ENCODE peak calls at places on chromosome 11, in four cellular contexts. R is activated T-cell treated with anti-CD3 and anti-CD28 coated beads, Interleukin-2, amount 50 U/mL, for 4 hours; B is transverse colon; P is osteocyte. O is an unnamed sample.

GRCh38 chr11:119169272-119169719 is 771 bp downstream of the NLRX1 start:
- DNase-seq in B (no peak), P (no peak), R (no peak), O (no peak)

GRCh38 chr11:12693485-12694181 is 19.4 kb downstream of the TEAD1 start:
- DNase-seq in B (peak; percentile 54), R (no peak), P (no peak), O (peak; percentile 99)

GRCh38 chr11:58675344-58676155 is 53.1 kb downstream of the CNTF start:
- DNase-seq in P (peak; percentile 88), B (peak; percentile 82), R (peak; percentile 76), O (peak; percentile 30)

GRCh38 chr11:13928566-13929251 is 33.8 kb upstream of the SPON1 start:
- DNase-seq in P (no peak), B (no peak), R (no peak), O (peak; percentile 70)

GRCh38 chr11:20605602-20606091 is 6.2 kb downstream of the SLC6A5 start:
- DNase-seq in P (no peak), R (no peak), B (no peak), O (no peak)

GRCh38 chr11:2428322-2428795 is 16.0 kb downstream of the TRPM5 start:
- DNase-seq in P (no peak), R (peak; percentile 88), B (peak; percentile 88), O (peak; percentile 12)

GRCh38 chr11:58046231-58046630 is 15.5 kb downstream of the OR6Q1 start:
- DNase-seq in R (no peak), B (no peak), P (no peak), O (no peak)

GRCh38 chr11:100689141-100689540 is 2.1 kb downstream of the ARHGAP42 start:
- DNase-seq in P (no peak), B (no peak), R (no peak), O (no peak)

GRCh38 chr11:102494216-102494615 is 36.3 kb downstream of the MMP7 start:
- DNase-seq in P (no peak), R (no peak), B (peak; percentile 46), O (no peak)

GRCh38 chr11:68904458-68904847 is 762 bp downstream of the IGHMBP2 start:
- DNase-seq in B (peak; percentile 47), P (no peak), R (no peak), O (no peak)

GRCh38 chr11:77236901-77237300 is 64.6 kb downstream of the GDPD4 start:
- DNase-seq in P (no peak), B (no peak), R (no peak), O (no peak)

GRCh38 chr11:85379066-85379465 is 248.1 kb downstream of the DLG2 start:
- DNase-seq in B (no peak), R (no peak), P (no peak), O (no peak)

GRCh38 chr11:9691865-9692264 is 28.0 kb downstream of the SWAP70 start:
- DNase-seq in R (no peak), B (no peak), P (no peak), O (no peak)

GRCh38 chr11:126477526-126478275 is 122.2 kb downstream of the ST3GAL4 start:
- DNase-seq in P (no peak), R (no peak), B (no peak), O (peak; percentile 75)

O was measured in NCI-H2029 treated with DMSO at 0.1 percent for 48 hours.